ENCODE peak calls at places on chromosomes 11 and 22, in five cellular contexts. D, E, Q, W and I are unnamed samples.

GRCh38 chr11:12174145-12175143 is 64.1 kb downstream of the MICAL2 start:
- DNase-seq in W (peak), E (peak), D (peak), Q (no peak), I (peak)

GRCh38 chr11:130798801-130799200 is 117.5 kb downstream of the SNX19 start:
- DNase-seq in W (peak), Q (no peak), E (no peak), D (no peak), I (no peak)

GRCh38 chr22:18005201-18005926 is 19.0 kb downstream of the MICAL3 start:
- DNase-seq in W (no peak), E (no peak), Q (no peak), D (no peak), I (peak)

GRCh38 chr11:12678991-12679390 is 4.8 kb downstream of the TEAD1 start:
- DNase-seq in D (no peak), E (no peak), Q (no peak), W (no peak), I (no peak)

GRCh38 chr11:77203901-77204755 is 76.1 kb downstream of the MYO7A start:
- DNase-seq in Q (no peak), W (no peak), D (no peak), E (no peak), I (no peak)

GRCh38 chr11:68331338-68331947 is 19.1 kb downstream of the LRP5 start:
- DNase-seq in W (no peak), E (no peak), D (peak), Q (no peak), I (no peak)

GRCh38 chr11:106137061-106137460 is 59.6 kb downstream of the AASDHPPT start:
- DNase-seq in Q (no peak), W (no peak), E (no peak), D (no peak), I (peak)

GRCh38 chr22:28239941-28240340 is 320.9 kb upstream of the PITPNB start:
- DNase-seq in Q (no peak), W (no peak), E (no peak), D (no peak), I (no peak)

GRCh38 chr22:41833369-41834004 is 582 bp downstream of the SREBF2 start:
- DNase-seq in E (peak), D (peak), W (peak), Q (peak), I (no peak)

GRCh38 chr22:46812034-46812605 is 49.7 kb downstream of the TBC1D22A start:
- DNase-seq in W (no peak), D (no peak), Q (no peak), E (no peak), I (no peak)

GRCh38 chr22:27032121-27032761 is 374.9 kb downstream of the MIAT start:
- DNase-seq in D (no peak), Q (peak), E (no peak), W (no peak), I (peak)

GRCh38 chr11:74269161-74269809 is 42.2 kb downstream of the P4HA3 start:
- DNase-seq in E (no peak), Q (no peak), W (peak), D (peak), I (peak)

GRCh38 chr11:36540998-36541397 is 26.8 kb upstream of the RAG1 start:
- DNase-seq in W (peak), E (peak), D (peak), Q (no peak), I (peak)

GRCh38 chr11:101914349-101914736 is 467 bp upstream of the CEP126 start:
- DNase-seq in W (peak), Q (no peak), D (no peak), E (no peak), I (peak)

GRCh38 chr11:74255741-74256369 is 55.6 kb downstream of the P4HA3 start:
- DNase-seq in E (peak), W (peak), Q (peak), D (peak), I (peak)

GRCh38 chr11:10155793-10156490 is 138.1 kb downstream of the SBF2 start:
- DNase-seq in W (no peak), E (no peak), Q (no peak), D (no peak), I (no peak)

GRCh38 chr11:73944901-73945300 is 5.9 kb upstream of the DNAJB13 start:
- DNase-seq in D (no peak), E (no peak), Q (no peak), W (no peak), I (no peak)

GRCh38 chr11:27698872-27699241 is 1.4 kb downstream of the BDNF start:
- DNase-seq in D (peak), E (peak), W (peak), Q (peak), I (peak)

GRCh38 chr11:8262552-8263108 is 1.0 kb downstream of the LMO1 start:
- DNase-seq in D (peak), W (peak), Q (peak), E (peak), I (peak)

GRCh38 chr11:35852056-35852455 is 91.8 kb upstream of the LDLRAD3 start:
- DNase-seq in Q (no peak), D (no peak), W (no peak), E (no peak), I (peak)

GRCh38 chr11:130561441-130561881 is 113.0 kb downstream of the ADAMTS15 start:
- DNase-seq in Q (no peak), W (peak), E (no peak), D (no peak), I (peak)

GRCh38 chr11:76385903-76386302 is 4.8 kb downstream of the GVQW3 start:
- DNase-seq in Q (no peak), D (no peak), E (no peak), W (no peak), I (no peak)

GRCh38 chr11:76808158-76808557 is 25.0 kb downstream of the TSKU start:
- DNase-seq in D (no peak), E (no peak), W (no peak), Q (no peak), I (no peak)

GRCh38 chr11:105202844-105203548 is 63.4 kb upstream of the CARD18 start:
- DNase-seq in E (no peak), W (no peak), D (peak), Q (no peak), I (peak)

GRCh38 chr22:40995821-40996220 is 44.6 kb downstream of the RBX1 start:
- DNase-seq in Q (no peak), D (no peak), E (no peak), W (no peak), I (no peak)

GRCh38 chr11:842370-843002 is at the start of the genes POLR2L and TSPAN4:
- DNase-seq in Q (peak), E (peak), W (peak), D (peak), I (peak)

GRCh38 chr11:15268598-15268997 is 153.9 kb downstream of the INSC start:
- DNase-seq in E (no peak), D (no peak), W (no peak), Q (no peak), I (no peak)

GRCh38 chr22:45807156-45807915 is 135.7 kb downstream of the ATXN10 start:
- DNase-seq in D (no peak), E (no peak), Q (no peak), W (no peak), I (peak)

GRCh38 chr22:27429476-27429875 is 372.1 kb downstream of the MN1 start:
- DNase-seq in Q (no peak), W (no peak), E (no peak), D (no peak), I (no peak)

GRCh38 chr11:28529540-28530410 is 421.6 kb downstream of the METTL15 start:
- DNase-seq in D (no peak), E (peak), W (peak), Q (no peak), I (peak)

GRCh38 chr11:17954395-17955252 is 58.2 kb downstream of the SERGEF start:
- DNase-seq in W (peak), E (no peak), Q (no peak), D (no peak), I (peak)

GRCh38 chr11:68382358-68382998 is 70.1 kb downstream of the LRP5 start:
- DNase-seq in E (no peak), D (no peak), Q (no peak), W (no peak), I (no peak)

GRCh38 chr11:44923080-44923479 is 27.6 kb downstream of the TP53I11 start:
- DNase-seq in Q (no peak), W (no peak), E (no peak), D (peak), I (no peak)

GRCh38 chr11:9170450-9170849 is 79.1 kb upstream of the SCUBE2 start:
- DNase-seq in Q (no peak), E (no peak), D (no peak), W (peak), I (peak)

GRCh38 chr11:123255909-123256308 is 60.9 kb upstream of the CLMP start:
- DNase-seq in E (no peak), D (no peak), W (no peak), Q (no peak), I (no peak)

GRCh38 chr11:20530942-20531703 is 68.3 kb upstream of the SLC6A5 start:
- DNase-seq in E (no peak), Q (no peak), W (no peak), D (no peak), I (no peak)

GRCh38 chr11:504053-504993 is 2.7 kb downstream of the RNH1 start:
- DNase-seq in E (peak), W (peak), D (peak), Q (peak), I (peak)

GRCh38 chr22:19879248-19879575 is 24.5 kb upstream of the GNB1L start:
- DNase-seq in W (no peak), D (peak), E (no peak), Q (peak), I (no peak)

GRCh38 chr11:65492637-65493366 is 6.0 kb upstream of the MALAT1 start:
- DNase-seq in Q (peak), E (no peak), W (peak), D (peak), I (peak)

DNA sequence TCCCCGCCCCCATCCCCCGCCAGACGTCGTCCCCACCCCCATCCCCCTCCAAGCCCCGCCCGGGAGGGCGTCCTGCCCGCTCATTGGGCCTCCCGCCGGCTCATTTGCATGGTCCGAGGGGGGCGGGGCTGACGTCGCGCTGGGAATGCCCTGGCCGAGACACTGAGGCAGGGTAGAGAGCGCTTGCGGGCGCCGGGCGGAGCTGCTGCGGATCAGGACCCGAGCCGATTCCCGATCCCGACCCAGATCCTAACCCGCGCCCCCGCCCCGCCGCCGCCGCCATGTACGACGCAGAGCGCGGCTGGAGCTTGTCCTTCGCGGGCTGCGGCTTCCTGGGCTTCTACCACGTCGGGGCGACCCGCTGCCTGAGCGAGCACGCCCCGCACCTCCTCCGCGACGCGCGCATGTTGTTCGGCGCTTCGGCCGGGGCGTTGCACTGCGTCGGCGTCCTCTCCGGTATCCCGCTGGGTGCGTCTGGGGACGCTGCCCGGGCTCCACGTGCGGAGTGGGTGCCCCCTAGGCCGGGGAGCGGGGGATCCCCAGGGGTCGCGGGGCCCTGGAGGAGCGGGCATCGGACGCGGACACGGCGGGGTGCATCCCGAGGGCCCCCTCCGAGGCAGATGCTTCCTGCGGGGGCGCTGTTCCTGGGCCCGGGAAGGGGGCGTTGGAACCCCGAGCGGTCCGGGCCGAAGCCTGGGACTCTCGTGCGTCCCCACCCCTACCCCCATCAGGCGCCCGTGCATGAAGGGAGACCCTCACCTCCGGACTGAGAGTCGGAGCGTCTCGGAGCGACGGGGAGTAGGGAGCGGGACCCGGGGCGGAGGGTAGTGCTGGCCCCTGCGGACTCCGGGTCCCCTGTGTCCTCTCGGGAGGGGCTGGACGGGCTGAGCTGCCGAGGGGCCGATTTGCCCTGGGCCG is at the start of gene PNPLA3:
- DNase-seq in D (peak), Q (peak), E (peak), W (peak), I (peak)
- TF ChIP-seq CTCF in D (no peak), Q (no peak), E (no peak), W (peak), I (peak)

GRCh38 chr11:125625594-125626380 is 824 bp downstream of the CHEK1 start:
- DNase-seq in Q (peak), W (peak), E (peak), D (peak), I (peak)

GRCh38 chr11:125627236-125627910 is 2.4 kb downstream of the CHEK1 start:
- DNase-seq in D (no peak), E (no peak), Q (no peak), W (no peak), I (peak)

GRCh38 chr11:125625225-125625593 is 246 bp downstream of the CHEK1 start:
- DNase-seq in E (no peak), W (peak), D (no peak), Q (no peak), I (no peak)

GRCh38 chr11:125624756-125625213 is at the start of gene CHEK1:
- DNase-seq in D (no peak), W (no peak), E (no peak), Q (peak), I (no peak)

GRCh38 chr11:125626381-125626950 is 1.5 kb downstream of the CHEK1 start:
- DNase-seq in Q (no peak), E (peak), D (peak), W (peak), I (no peak)
- TF ChIP-seq CTCF in Q (no peak), E (peak), D (peak), W (peak), I (peak)

DNA sequence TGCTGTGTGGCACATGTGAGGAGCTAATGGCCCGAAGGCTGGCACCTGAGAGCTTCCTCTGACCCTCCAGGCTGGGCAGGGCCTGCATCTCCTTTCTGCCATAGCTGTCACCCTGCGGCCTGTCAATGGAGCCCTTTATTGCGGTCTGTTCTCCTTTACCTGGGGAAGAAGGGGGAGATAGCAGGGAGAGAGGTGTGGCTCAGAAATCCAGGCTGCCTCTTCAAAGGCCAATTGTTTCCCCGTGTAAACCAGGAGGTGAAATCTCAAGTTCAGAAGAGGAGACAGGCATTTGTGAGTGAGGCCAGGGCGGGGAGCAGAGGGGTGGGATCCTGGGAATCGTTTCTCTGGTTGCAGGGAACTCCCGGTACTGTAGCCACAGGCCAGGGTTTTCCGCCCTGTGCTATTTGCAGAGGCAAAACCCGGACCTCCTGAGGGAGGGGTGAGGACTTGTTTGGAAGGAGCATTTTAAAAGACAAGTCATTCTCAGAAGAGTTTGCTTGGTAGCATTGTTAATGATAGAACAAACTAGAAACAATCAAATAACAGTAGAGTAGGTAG is 9.1 kb downstream of the DCPS start:
- DNase-seq in D (no peak), W (no peak), E (no peak), Q (no peak), I (no peak)
- TF ChIP-seq CTCF in D (no peak), W (no peak), E (no peak), Q (no peak), I (no peak)

GRCh38 chr22:37951305-37951704 is 2.1 kb downstream of the C22orf23 start:
- DNase-seq in E (no peak), D (no peak), Q (no peak), W (no peak), I (peak)
- TF ChIP-seq CTCF in E (no peak), D (no peak), Q (no peak), W (no peak), I (peak)

GRCh38 chr22:39519681-39520053 is 695 bp upstream of the ATF4 start:
- DNase-seq in E (no peak), W (peak), D (no peak), Q (peak), I (no peak)
- TF ChIP-seq CTCF in E (peak), W (no peak), D (no peak), Q (peak), I (peak)

GRCh38 chr11:70503878-70504240 is 105.5 kb downstream of the CTTN start:
- DNase-seq in W (no peak), Q (peak), D (no peak), E (no peak), I (no peak)
- TF ChIP-seq CTCF in W (no peak), Q (no peak), D (no peak), E (no peak), I (peak)

GRCh38 chr11:122101625-122102291 is 14.3 kb downstream of the BLID start:
- DNase-seq in W (peak), D (peak), E (no peak), Q (peak), I (peak)
- TF ChIP-seq CTCF in W (peak), D (no peak), E (no peak), Q (peak), I (peak)

DNA sequence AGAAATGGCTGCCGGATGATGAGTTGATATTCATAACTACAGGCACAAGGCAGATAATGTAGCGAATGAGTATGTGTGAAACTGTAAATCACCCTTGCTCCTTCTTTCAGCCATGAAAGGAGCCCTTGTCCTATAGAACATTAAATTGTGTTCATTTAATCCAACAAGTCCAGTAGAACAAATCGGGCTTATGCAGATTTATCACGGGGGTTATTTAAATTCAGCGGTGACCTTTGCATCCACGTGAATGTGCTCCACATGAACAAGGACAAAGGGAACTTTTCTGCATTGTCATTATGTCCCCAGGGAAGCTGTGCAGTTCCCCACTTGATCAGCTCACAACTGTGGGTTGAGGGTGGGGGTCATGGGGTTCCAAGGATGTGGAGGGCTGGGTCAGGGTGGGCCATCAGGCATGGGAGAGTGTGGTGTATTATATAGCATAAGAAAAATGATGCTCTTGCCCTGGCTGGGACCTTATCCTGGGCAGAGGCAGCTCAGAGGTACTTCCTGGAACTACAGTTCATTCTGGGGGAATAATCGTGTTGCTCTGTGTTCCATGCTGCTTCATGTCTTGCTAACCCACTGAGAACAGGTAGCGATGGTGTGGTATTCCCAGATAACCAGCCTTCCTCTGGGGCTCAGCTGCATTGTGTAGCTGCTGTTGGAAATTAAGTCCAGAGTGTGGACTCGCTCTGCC is 306.6 kb downstream of the FAT3 start:
- DNase-seq in E (no peak), D (no peak), W (no peak), Q (no peak), I (no peak)
- TF ChIP-seq CTCF in E (no peak), D (no peak), W (no peak), Q (no peak), I (no peak)

DNA sequence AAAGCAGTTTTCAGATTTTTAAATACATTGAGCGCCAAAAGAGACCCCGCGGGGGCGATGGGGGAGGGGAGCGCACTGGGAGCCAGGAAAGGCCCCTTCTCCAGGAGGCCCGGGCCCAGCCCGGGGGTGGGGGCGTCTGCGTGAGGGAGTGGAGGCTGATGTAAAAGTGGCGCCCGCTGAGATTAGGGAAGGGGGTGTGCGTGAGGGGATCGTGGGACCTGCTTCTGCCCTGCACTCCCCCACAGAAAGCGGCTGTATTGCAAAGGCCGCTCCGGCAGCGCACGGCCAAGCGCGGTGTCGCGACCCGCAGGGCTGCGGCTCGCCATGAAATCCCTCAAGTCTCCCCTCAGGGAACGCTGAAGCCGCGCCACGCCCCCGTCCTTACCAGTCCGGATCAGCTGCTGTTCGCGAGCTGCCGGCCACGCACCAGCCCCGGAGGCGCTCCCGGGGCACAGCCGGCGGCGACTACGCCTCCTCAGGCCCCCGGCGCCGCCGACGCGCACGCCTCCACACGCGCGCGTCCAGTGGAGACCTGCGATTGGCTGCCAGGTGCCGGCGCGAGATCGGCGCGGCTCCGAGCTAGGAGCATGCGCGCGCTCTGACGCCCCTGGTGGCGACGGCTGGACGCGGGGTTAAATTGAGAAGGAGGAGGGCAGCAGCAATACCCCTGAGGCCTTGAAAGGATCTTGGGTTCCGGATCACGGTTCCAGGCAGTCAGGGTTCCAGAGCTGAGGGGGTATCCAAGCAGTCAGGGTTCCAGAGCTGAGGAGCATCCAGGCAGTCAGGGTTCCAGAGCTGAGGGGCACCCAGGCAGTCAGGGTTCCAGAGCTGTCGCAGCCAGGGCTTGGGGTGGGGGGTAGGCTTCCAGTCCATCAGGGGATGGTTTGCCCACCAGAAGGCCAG is at the start of gene ZNF280B:
- DNase-seq in E (peak), W (peak), D (peak), Q (peak), I (peak)
- TF ChIP-seq CTCF in E (peak), W (peak), D (peak), Q (peak), I (peak)

GRCh38 chr11:110314366-110315095 is 18.1 kb upstream of the RDX start:
- DNase-seq in W (no peak), E (no peak), Q (no peak), D (no peak), I (no peak)
- TF ChIP-seq CTCF in W (no peak), E (no peak), Q (no peak), D (no peak), I (no peak)